ENCODE peak calls at places on chromosomes 7 and 10, in six cellular contexts. D, K, Y, U, C and I are unnamed samples.

GRCh38 chr7:25262586-25262985 is 34.3 kb upstream of the NPVF start:
- DNase-seq in U (no peak), K (no peak), D (no peak), C (no peak), Y (no peak), I (peak; percentile 69)

GRCh38 chr7:8014399-8014798 is 45.8 kb downstream of the GLCCI1 start:
- DNase-seq in U (no peak), C (no peak), D (no peak), K (no peak), Y (peak; percentile 25), I (no peak)

GRCh38 chr10:28778524-28778923 is 101.2 kb downstream of the BAMBI start:
- DNase-seq in C (no peak), D (no peak), K (no peak), Y (no peak), U (no peak), I (no peak)

GRCh38 chr7:92837214-92837749 is 909 bp upstream of the CDK6 start:
- DNase-seq in Y (no peak), U (no peak), D (no peak), C (no peak), K (no peak), I (no peak)

GRCh38 chr7:13982940-13983677 is 6.4 kb downstream of the ETV1 start:
- DNase-seq in Y (no peak), U (peak; percentile 8), K (peak; percentile 7), C (no peak), D (no peak), I (no peak)

GRCh38 chr7:156703773-156704482 is 63.4 kb downstream of the RNF32 start:
- DNase-seq in D (no peak), C (no peak), Y (no peak), K (peak; percentile 93), U (no peak), I (no peak)

GRCh38 chr7:151725844-151726770 is 150.8 kb downstream of the PRKAG2 start:
- DNase-seq in C (no peak), Y (no peak), D (no peak), K (no peak), U (no peak), I (no peak)

GRCh38 chr7:132009778-132010177 is 453.4 kb upstream of the PODXL start:
- DNase-seq in U (no peak), C (no peak), K (no peak), Y (no peak), D (no peak), I (peak; percentile 63)

GRCh38 chr10:24215603-24216002 is 6.7 kb downstream of the KIAA1217 start:
- DNase-seq in U (no peak), D (no peak), K (no peak), C (no peak), Y (no peak), I (no peak)

GRCh38 chr7:79461660-79462059 is 8.2 kb upstream of the MAGI2 start:
- DNase-seq in C (no peak), Y (no peak), D (no peak), U (peak; percentile 59), K (no peak), I (no peak)

GRCh38 chr7:150401424-150401790 is 22.3 kb downstream of the ZNF775 start:
- DNase-seq in U (no peak), C (no peak), K (no peak), Y (no peak), D (no peak), I (no peak)

GRCh38 chr10:60511823-60512222 is 122.1 kb upstream of the ANK3 start:
- DNase-seq in Y (no peak), U (no peak), C (no peak), K (no peak), D (no peak), I (no peak)

GRCh38 chr10:109062371-109062770 is 860.9 kb downstream of the XPNPEP1 start:
- DNase-seq in D (no peak), U (peak; percentile 18), K (peak; percentile 76), Y (no peak), C (no peak), I (peak; percentile 19)

GRCh38 chr10:119700321-119700954 is 25.4 kb upstream of the INPP5F start:
- DNase-seq in D (no peak), C (no peak), Y (no peak), U (no peak), K (peak; percentile 21), I (no peak)

GRCh38 chr10:112184379-112184778 is 814 bp upstream of the GPAM start:
- DNase-seq in C (no peak), U (no peak), Y (no peak), K (no peak), D (no peak), I (no peak)

GRCh38 chr10:101830322-101831168 is 12.3 kb upstream of the OGA start:
- DNase-seq in U (peak; percentile 93), K (peak; percentile 91), Y (peak; percentile 45), C (peak; percentile 37), D (peak; percentile 94), I (peak; percentile 54)
- TF ChIP-seq CTCF in U (no peak), K (no peak), Y (no peak), C (no peak), D (no peak), I (no peak)

DNA sequence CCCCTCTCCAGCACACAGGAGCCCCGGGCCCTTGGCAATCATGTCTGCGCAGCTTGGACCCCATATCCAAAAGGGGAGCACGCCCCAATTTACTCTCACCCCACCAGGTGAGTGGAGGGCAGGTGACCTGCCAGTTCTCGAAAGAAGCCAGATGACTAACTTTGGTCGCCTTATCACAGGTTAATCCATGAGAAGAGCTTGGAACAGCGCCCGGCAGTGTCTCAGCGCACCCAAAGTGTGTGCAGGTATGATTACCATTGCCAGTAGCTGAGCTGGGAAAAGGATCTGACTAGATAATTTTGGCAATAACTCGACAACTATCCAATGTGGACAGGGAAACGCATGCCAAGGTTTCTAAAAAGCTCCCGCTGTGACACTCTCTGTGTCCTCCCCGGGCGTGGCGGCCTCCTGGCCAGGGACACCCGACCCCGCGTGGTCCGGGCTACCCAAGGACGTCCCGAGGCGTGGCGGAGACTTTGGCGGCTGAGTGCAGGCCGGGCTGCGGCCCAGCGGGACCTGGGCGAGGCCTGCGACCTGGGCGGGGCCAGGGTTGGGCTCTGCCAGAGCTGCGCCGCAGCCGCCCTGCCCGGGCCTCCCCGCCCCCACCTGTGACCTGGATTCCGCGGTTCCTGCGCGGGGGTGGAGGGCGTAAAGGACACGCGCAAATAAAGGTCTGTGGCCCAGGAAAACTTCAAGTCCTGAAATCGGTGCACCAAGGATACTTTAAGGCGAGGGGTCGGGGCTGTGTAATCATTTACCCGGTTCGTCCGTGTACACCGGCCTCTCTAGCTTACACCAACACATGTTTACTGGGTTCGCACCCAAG is 13.7 kb upstream of the WAPL start:
- DNase-seq in K (no peak), Y (peak; percentile 42), C (no peak), D (peak; percentile 95), U (peak; percentile 29), I (no peak)
- H3K4me3 ChIP-seq in K (no peak overlapping the region), Y (peak overlapping the region; percentile 43), C (peak overlapping the region; percentile 42), D (peak overlapping the region; percentile 25), U (peak overlapping the region; percentile 55), I (peak overlapping the region; percentile 54)

GRCh38 chr7:103887853-103888602 is 101.4 kb downstream of the RELN start:
- DNase-seq in K (no peak), Y (no peak), D (no peak), U (no peak), C (peak; percentile 4), I (no peak)
- TF ChIP-seq CTCF in K (no peak), Y (no peak), D (no peak), U (no peak), C (no peak), I (peak; percentile 33)

GRCh38 chr10:30187010-30187409 is 127.6 kb upstream of the JCAD start:
- DNase-seq in C (no peak), U (no peak), D (no peak), K (no peak), Y (no peak), I (no peak)
- H3K4me3 ChIP-seq in C (no peak overlapping the region), U (no peak overlapping the region), D (no peak overlapping the region), K (peak overlapping the region; percentile 53), Y (no peak overlapping the region), I (no peak overlapping the region)

GRCh38 chr7:155404976-155405375 is 53.0 kb upstream of the EN2 start:
- DNase-seq in D (no peak), U (no peak), K (no peak), Y (no peak), C (no peak), I (no peak)

GRCh38 chr7:155408657-155409586 is 49.0 kb upstream of the EN2 start:
- DNase-seq in Y (no peak), U (no peak), D (no peak), C (no peak), K (no peak), I (no peak)

GRCh38 chr7:155402941-155403340 is 55.0 kb upstream of the EN2 start:
- DNase-seq in D (no peak), Y (no peak), C (no peak), K (no peak), U (no peak), I (no peak)

GRCh38 chr7:155407799-155408198 is 50.1 kb upstream of the EN2 start:
- DNase-seq in D (no peak), U (no peak), C (no peak), Y (no peak), K (no peak), I (no peak)

DNA sequence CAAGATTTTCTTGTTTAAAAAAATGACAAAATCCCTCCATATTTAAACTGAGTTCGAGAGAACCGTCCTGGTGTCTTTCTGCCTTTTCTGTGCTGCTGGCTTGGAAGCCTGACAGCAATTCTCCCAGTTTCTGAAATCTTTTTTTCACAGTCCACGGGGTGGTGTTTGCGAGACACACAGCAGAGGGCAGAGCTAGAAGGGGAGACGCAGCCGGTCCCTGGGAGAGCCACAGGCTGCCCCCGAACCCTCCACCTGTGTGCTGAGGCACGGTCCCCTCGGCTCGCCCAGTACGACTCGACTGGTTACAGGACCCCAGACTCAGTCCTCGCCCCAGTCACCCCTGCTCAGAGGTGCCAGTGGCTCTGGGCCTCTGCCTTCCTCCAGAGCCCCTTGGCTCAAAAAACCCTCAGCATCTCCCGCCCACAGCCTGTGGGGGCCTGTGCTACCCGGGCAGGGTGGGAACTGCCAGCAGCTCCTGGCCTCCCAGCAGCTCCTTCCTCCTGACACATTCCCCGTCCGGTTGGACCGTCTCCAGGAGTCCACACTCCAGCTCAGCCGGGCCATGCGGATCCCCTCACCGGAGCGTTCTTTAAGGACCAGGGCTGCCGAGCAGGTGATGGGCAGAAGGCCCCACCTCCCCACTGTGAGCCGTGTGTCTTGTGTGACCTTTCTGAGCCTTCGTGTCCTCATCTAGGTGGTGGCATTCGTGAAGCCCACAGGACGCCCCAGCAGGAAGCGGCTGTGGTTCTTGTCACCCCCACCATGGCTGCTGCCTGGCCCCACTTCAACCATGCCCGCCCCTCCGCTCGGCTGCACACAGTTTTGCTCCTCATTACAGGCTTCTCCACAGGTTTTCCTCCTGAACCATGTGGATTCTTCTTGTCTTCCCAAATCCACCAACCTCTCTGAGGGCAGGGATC is 52.3 kb upstream of the EN2 start:
- DNase-seq in U (no peak), D (peak; percentile 28), C (no peak), Y (no peak), K (no peak), I (no peak)
- TF ChIP-seq CTCF in U (peak; percentile 5), D (no peak), C (no peak), Y (peak; percentile 38), K (no peak), I (peak; percentile 1)

GRCh38 chr10:3811331-3811870 is 26.4 kb upstream of the KLF6 start:
- DNase-seq in U (peak; percentile 41), K (peak; percentile 74), D (peak; percentile 72), Y (no peak), C (no peak), I (no peak)
- H3K4me3 ChIP-seq in U (no peak overlapping the region), K (peak overlapping the region; percentile 37), D (no peak overlapping the region), Y (no peak overlapping the region), C (no peak overlapping the region), I (no peak overlapping the region)